ENCODE peak calls at places on chromosome 6, in five cellular contexts. K is brain microvascular endothelial cell, Z is GM10248, F is small intestine, W is myocyte. E is an unnamed sample.
A peak's percentile ranks its signal among the peaks of the same experiment; 100 is the strongest.

GRCh38 chr6:108331982-108332381 is 37.1 kb downstream of the AFG1L start:
- DNase-seq in K (no peak), Z (no peak), F (peak; percentile 84), W (no peak), E (no peak)

GRCh38 chr6:7939864-7940228 is 29.3 kb upstream of the TXNDC5 start:
- DNase-seq in K (no peak), Z (no peak), F (no peak), W (no peak), E (no peak)

GRCh38 chr6:142698751-142699150 is 246.2 kb downstream of the HIVEP2 start:
- DNase-seq in K (no peak), Z (no peak), F (no peak), W (no peak), E (no peak)

GRCh38 chr6:146892613-146893401 is 294.0 kb downstream of the ADGB start:
- DNase-seq in K (peak; percentile 68), Z (no peak), F (no peak), W (peak; percentile 45), E (no peak)

GRCh38 chr6:128519132-128519930 is 1.1 kb downstream of the PTPRK start:
- DNase-seq in K (no peak), Z (peak; percentile 15), F (peak; percentile 61), W (peak; percentile 74), E (peak; percentile 50)

GRCh38 chr6:116969211-116969863 is 92.3 kb downstream of the RFX6 start:
- DNase-seq in K (peak; percentile 34), Z (peak; percentile 41), F (peak; percentile 64), W (peak; percentile 73), E (peak; percentile 14)

GRCh38 chr6:39420300-39421265 is 98.1 kb upstream of the KCNK16 start:
- DNase-seq in K (no peak), Z (no peak), F (peak; percentile 21), W (no peak), E (peak; percentile 67)

GRCh38 chr6:45423901-45424627 is 46.3 kb upstream of the SUPT3H start:
- DNase-seq in K (no peak), Z (peak; percentile 12), F (no peak), W (no peak), E (peak; percentile 31)

GRCh38 chr6:37279366-37280134 is 21.6 kb upstream of the TMEM217 start:
- DNase-seq in K (no peak), Z (no peak), F (no peak), W (peak; percentile 88), E (no peak)

GRCh38 chr6:156687875-156688549 is 89.2 kb upstream of the ARID1B start:
- DNase-seq in K (peak; percentile 6), Z (no peak), F (peak; percentile 63), W (peak; percentile 50), E (peak; percentile 35)

GRCh38 chr6:56038764-56039163 is 163.4 kb upstream of the BMP5 start:
- DNase-seq in K (no peak), Z (no peak), F (no peak), W (no peak), E (no peak)

GRCh38 chr6:34315780-34316179 is 67.0 kb upstream of the SMIM29 start:
- DNase-seq in K (no peak), Z (peak; percentile 45), F (no peak), W (no peak), E (no peak)

GRCh38 chr6:150156460-150156859 is 13.6 kb downstream of the PPP1R14C start:
- DNase-seq in K (no peak), Z (no peak), F (no peak), W (no peak), E (no peak)

GRCh38 chr6:10555625-10556309 is 34.6 kb downstream of the GCNT2 start:
- DNase-seq in K (peak; percentile 23), Z (no peak), F (no peak), W (peak; percentile 66), E (peak; percentile 59)

GRCh38 chr6:151847064-151847463 is 39.6 kb downstream of the ESR1 start:
- DNase-seq in K (peak; percentile 54), Z (no peak), F (no peak), W (peak; percentile 75), E (no peak)

GRCh38 chr6:139743629-139744028 is 369.2 kb upstream of the CITED2 start:
- DNase-seq in K (peak; percentile 57), Z (no peak), F (peak; percentile 92), W (no peak), E (no peak)

GRCh38 chr6:139290787-139291294 is 957 bp downstream of the TXLNB start:
- DNase-seq in K (peak; percentile 40), Z (peak; percentile 81), F (peak; percentile 69), W (peak; percentile 88), E (peak; percentile 19)

GRCh38 chr6:112575309-112575834 is 228.2 kb downstream of the RFPL4B start:
- DNase-seq in K (no peak), Z (no peak), F (no peak), W (no peak), E (no peak)

GRCh38 chr6:13261464-13261994 is 66.8 kb downstream of the TBC1D7 start:
- DNase-seq in K (no peak), Z (no peak), F (no peak), W (no peak), E (peak; percentile 19)

GRCh38 chr6:162898011-162898410 is 170.2 kb downstream of the PACRG start:
- DNase-seq in K (no peak), Z (no peak), F (no peak), W (no peak), E (no peak)